ENCODE peak calls at places on chromosomes 6 and 20, in seven cellular contexts. L is foreskin fibroblast, W is brain microvascular endothelial cell, J is AG04450, Y is fibroblast of lung, K is body of pancreas, F is IMR-90. I is an unnamed sample.

GRCh38 chr6:122114733-122115132 is 284.7 kb upstream of the HSF2 start:
- DNase-seq in K (no peak), J (no peak), L (no peak), W (no peak), Y (peak), F (peak), I (no peak)

GRCh38 chr6:28142446-28142845 is 763 bp downstream of the ZKSCAN8 start:
- DNase-seq in J (no peak), K (no peak), W (no peak), Y (peak), L (peak), F (peak), I (no peak)

GRCh38 chr6:36788768-36789167 is 50.5 kb downstream of the CPNE5 start:
- DNase-seq in F (peak), W (no peak), Y (peak), K (no peak), J (no peak), L (peak), I (no peak)

GRCh38 chr6:47071681-47072080 is 29.5 kb upstream of the ADGRF1 start:
- DNase-seq in F (no peak), J (no peak), W (no peak), K (no peak), Y (no peak), L (no peak), I (no peak)

GRCh38 chr6:41469156-41469950 is 76.8 kb upstream of the FOXP4 start:
- DNase-seq in K (no peak), W (no peak), J (no peak), F (no peak), L (no peak), Y (no peak), I (no peak)

GRCh38 chr6:154226461-154226860 is 130.1 kb downstream of the IPCEF1 start:
- DNase-seq in Y (no peak), L (no peak), W (no peak), J (no peak), K (no peak), F (no peak), I (no peak)

GRCh38 chr20:50425076-50425475 is 85.1 kb upstream of the PTPN1 start:
- DNase-seq in K (no peak), F (no peak), J (no peak), W (no peak), Y (no peak), L (no peak), I (no peak)

GRCh38 chr6:37059344-37060194 is 54.1 kb downstream of the FGD2 start:
- DNase-seq in Y (peak), L (peak), W (peak), K (peak), F (peak), J (peak), I (no peak)

GRCh38 chr20:40009542-40009941 is 679.5 kb downstream of the MAFB start:
- DNase-seq in K (no peak), L (peak), W (peak), Y (peak), J (no peak), F (peak), I (no peak)

GRCh38 chr20:47191074-47191673 is 165.3 kb downstream of the ZMYND8 start:
- DNase-seq in Y (no peak), L (peak), F (peak), J (no peak), K (no peak), W (no peak), I (no peak)

GRCh38 chr20:6575912-6576391 is 191.5 kb upstream of the BMP2 start:
- DNase-seq in K (no peak), Y (no peak), J (peak), F (peak), L (peak), W (peak), I (no peak)

GRCh38 chr20:50439539-50440453 is 70.4 kb upstream of the PTPN1 start:
- DNase-seq in Y (no peak), W (no peak), K (no peak), L (no peak), J (no peak), F (no peak), I (no peak)

GRCh38 chr6:3281669-3282460 is 23.1 kb downstream of the PSMG4 start:
- DNase-seq in W (peak), J (peak), Y (peak), F (peak), K (no peak), L (peak), I (no peak)

GRCh38 chr20:60420676-60421229 is 462.5 kb downstream of the CDH26 start:
- DNase-seq in W (no peak), L (no peak), F (no peak), Y (no peak), K (no peak), J (no peak), I (no peak)

GRCh38 chr6:82570083-82570482 is 206.5 kb downstream of the TPBG start:
- DNase-seq in Y (no peak), J (no peak), F (no peak), L (no peak), K (no peak), W (no peak), I (no peak)

DNA sequence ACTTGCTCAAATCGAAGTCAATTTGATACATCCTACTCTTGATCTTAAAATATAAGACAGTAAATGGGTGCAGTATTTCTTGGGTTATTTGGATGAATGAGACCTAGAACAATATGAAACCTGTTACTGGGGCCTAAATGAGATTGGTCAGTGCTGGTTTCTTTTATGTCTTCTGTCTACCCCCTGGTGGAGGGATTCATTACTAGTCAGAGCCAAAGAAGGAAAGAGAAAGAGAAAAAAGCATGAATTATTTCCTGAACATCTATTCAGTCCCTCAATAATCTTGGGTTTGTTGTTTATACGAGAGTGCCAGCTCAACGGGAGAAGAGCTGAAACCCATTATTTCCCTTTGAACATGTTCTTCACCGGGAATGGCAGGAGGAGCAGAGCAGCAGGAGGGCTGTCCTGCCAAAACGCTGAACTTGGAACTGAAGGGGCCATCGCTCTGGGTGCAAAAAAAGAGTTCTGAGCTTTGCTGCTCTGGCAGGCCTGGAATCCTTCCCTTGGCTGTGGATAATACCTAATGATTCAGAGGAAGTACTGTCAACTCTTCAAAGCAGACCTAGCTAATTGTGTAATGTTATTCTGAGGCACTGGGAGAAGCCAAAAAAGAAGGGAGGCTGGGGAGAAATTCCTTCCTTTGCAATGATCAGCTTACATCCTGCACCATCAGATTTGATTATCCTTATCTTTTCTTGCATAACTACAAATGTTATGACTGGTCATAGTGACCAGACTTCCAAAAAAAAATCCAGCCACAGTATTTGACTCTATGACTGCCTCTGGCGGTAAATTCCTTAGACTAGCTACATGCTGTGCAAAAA is 72.0 kb downstream of the BLOC1S5 start:
- DNase-seq in K (peak), J (peak), Y (peak), W (peak), L (peak), F (peak), I (peak)
- TF ChIP-seq CTCF in K (no peak), J (peak), Y (peak), W (peak), L (peak), F (peak), I (no peak)

GRCh38 chr6:134891633-134892032 is 58.3 kb downstream of the ALDH8A1 start:
- DNase-seq in F (no peak), L (no peak), J (no peak), Y (no peak), K (no peak), W (no peak), I (no peak)

GRCh38 chr6:134894800-134895199 is 55.1 kb downstream of the ALDH8A1 start:
- DNase-seq in K (no peak), L (no peak), Y (no peak), W (no peak), F (no peak), J (no peak), I (no peak)

GRCh38 chr6:134896881-134897280 is 53.0 kb downstream of the ALDH8A1 start:
- DNase-seq in W (no peak), L (no peak), J (no peak), F (no peak), Y (no peak), K (no peak), I (no peak)

GRCh38 chr6:134888316-134888715 is 61.6 kb downstream of the ALDH8A1 start:
- DNase-seq in F (no peak), W (no peak), J (no peak), L (peak), Y (no peak), K (no peak), I (no peak)

DNA sequence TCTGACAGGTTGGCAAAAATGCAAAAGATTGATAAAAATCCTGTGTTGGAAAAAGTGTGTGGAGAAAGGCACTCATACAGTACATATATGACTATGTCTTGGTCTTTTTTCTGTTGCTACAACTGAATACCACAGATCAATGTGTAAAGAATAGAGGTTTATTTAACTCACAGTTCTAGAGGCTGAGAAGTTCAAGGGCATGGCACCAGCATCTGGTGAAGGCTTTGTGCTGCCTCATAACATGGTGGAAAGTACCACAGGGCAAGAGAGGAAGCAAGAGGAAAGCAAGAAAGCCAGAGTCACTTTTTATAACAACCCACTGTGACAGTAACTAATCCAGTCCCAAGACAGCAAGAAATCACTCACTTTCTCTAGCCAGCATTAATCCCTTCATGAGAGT is 57.5 kb downstream of the ALDH8A1 start:
- DNase-seq in K (no peak), Y (no peak), J (no peak), L (no peak), W (no peak), F (no peak), I (no peak)
- TF ChIP-seq CTCF in K (no peak), Y (no peak), J (no peak), L (no peak), W (no peak), F (no peak), I (no peak)

GRCh38 chr20:56515657-56516381 is 8.7 kb upstream of the FAM209A start:
- DNase-seq in J (peak), W (no peak), F (peak), Y (peak), L (peak), K (no peak), I (no peak)
- TF ChIP-seq CTCF in J (peak), W (peak), F (peak), Y (peak), L (peak), K (no peak), I (no peak)

GRCh38 chr6:74091133-74091793 is 395.3 kb downstream of the CD109 start:
- DNase-seq in L (peak), Y (peak), K (no peak), F (peak), J (no peak), W (no peak), I (peak)
- TF ChIP-seq CTCF in L (peak), Y (peak), K (peak), F (peak), J (peak), W (peak), I (peak)

GRCh38 chr20:33235696-33236095 is at the start of gene BPIFA1:
- DNase-seq in J (no peak), F (no peak), K (no peak), W (no peak), Y (no peak), L (no peak), I (no peak)

GRCh38 chr20:33231237-33231636 is 4.6 kb upstream of the BPIFA1 start:
- DNase-seq in F (no peak), K (no peak), W (no peak), Y (no peak), L (no peak), J (no peak), I (no peak)

GRCh38 chr20:33234050-33234449 is 1.7 kb upstream of the BPIFA1 start:
- DNase-seq in W (no peak), Y (no peak), F (no peak), K (no peak), L (no peak), J (no peak), I (no peak)

GRCh38 chr20:33232486-33233072 is 3.2 kb upstream of the BPIFA1 start:
- DNase-seq in K (no peak), Y (no peak), J (no peak), F (no peak), L (no peak), W (no peak), I (no peak)

GRCh38 chr20:33233129-33233774 is 2.5 kb upstream of the BPIFA1 start:
- DNase-seq in F (no peak), W (no peak), K (no peak), J (no peak), Y (no peak), L (no peak), I (no peak)
- TF ChIP-seq CTCF in F (no peak), W (peak), K (no peak), J (no peak), Y (no peak), L (no peak), I (no peak)

DNA sequence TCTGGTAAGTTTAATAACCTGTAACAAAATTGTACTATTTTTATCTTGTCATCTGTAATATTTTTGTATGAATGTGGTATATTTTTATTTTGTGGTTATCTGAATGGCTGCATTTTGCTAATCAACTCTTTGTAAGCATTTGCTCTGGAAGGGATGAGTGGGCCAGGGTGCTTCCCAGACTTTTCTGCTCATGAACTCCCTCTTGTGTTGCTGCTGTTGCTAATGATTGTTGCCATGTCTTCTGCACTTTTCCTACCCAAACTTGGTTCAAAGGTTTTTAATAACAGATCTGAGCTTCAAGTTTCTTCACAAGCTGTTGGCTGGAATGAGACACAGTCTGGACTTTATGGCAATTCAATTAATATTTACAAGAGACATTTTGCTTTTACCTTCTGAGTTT is 1005.7 kb downstream of the HACE1 start:
- DNase-seq in L (no peak), J (no peak), K (no peak), F (no peak), Y (no peak), W (no peak), I (no peak)
- TF ChIP-seq CTCF in L (no peak), J (no peak), K (no peak), F (no peak), Y (no peak), W (no peak), I (no peak)

GRCh38 chr6:20402181-20403079 is 751 bp downstream of the E2F3 start:
- DNase-seq in Y (peak), L (peak), J (no peak), W (no peak), F (no peak), K (peak), I (peak)

GRCh38 chr6:20401403-20402180 is at the start of gene E2F3:
- DNase-seq in W (peak), K (peak), F (peak), Y (peak), J (peak), L (peak), I (peak)

GRCh38 chr6:20403080-20403765 is 1.5 kb downstream of the E2F3 start:
- DNase-seq in L (peak), F (peak), Y (peak), W (peak), K (peak), J (no peak), I (peak)

GRCh38 chr6:20399518-20399917 is 2.2 kb upstream of the E2F3 start:
- DNase-seq in F (no peak), L (no peak), Y (no peak), K (no peak), W (no peak), J (no peak), I (no peak)

GRCh38 chr6:20400476-20401402 is 940 bp upstream of the E2F3 start:
- DNase-seq in F (no peak), Y (peak), L (peak), J (no peak), W (peak), K (peak), I (peak)
- TF ChIP-seq CTCF in F (peak), Y (peak), L (peak), J (peak), W (peak), K (no peak), I (no peak)